ENCODE peak calls at places on chromosomes 7 and 10, in seven cellular contexts. K is OCI-LY7; S is Kasumi-1; H is effector memory CD4-positive, alpha-beta T cell; G is HCT116; X is SHP77 treated with DMSO at 0.1 percent for 48 hours; N is stimulated activated CD4-positive, alpha-beta T cell treated with anti-CD3 and anti-CD28 coated beads, TNF-alpha, amount 100 ng/mL, for 48 hours. T is an unnamed sample.

GRCh38 chr10:80154978-80155695 is 22.6 kb downstream of the PLAC9 start:
- DNase-seq in N (no peak), K (no peak), G (no peak), X (no peak), H (no peak), S (no peak), T (no peak)

GRCh38 chr10:77195101-77195500 is 442.5 kb downstream of the KCNMA1 start:
- DNase-seq in S (no peak), X (no peak), K (no peak), G (no peak), H (no peak), N (no peak), T (no peak)

GRCh38 chr10:122126763-122127659 is 138.0 kb downstream of the TACC2 start:
- DNase-seq in S (no peak), N (no peak), K (no peak), X (no peak), G (peak; percentile 58), H (no peak), T (no peak)

GRCh38 chr7:725223-726005 is 1.1 kb upstream of the DNAAF5 start:
- DNase-seq in G (no peak), H (no peak), S (no peak), K (no peak), N (no peak), X (no peak), T (no peak)

GRCh38 chr10:101222683-101223273 is 6.5 kb downstream of the LBX1 start:
- DNase-seq in K (no peak), S (peak; percentile 20), N (no peak), H (no peak), X (no peak), G (no peak), T (no peak)

GRCh38 chr10:59240581-59241183 is 64.2 kb downstream of the PHYHIPL start:
- DNase-seq in G (peak; percentile 27), X (no peak), K (peak; percentile 16), N (no peak), H (no peak), S (peak; percentile 64), T (peak; percentile 42)

GRCh38 chr10:92868557-92868956 is 20.2 kb downstream of the EXOC6 start:
- DNase-seq in G (no peak), H (no peak), S (no peak), N (no peak), K (no peak), X (no peak), T (no peak)

GRCh38 chr7:139730746-139731612 is 46.8 kb downstream of the HIPK2 start:
- DNase-seq in N (no peak), H (no peak), S (peak; percentile 9), K (peak; percentile 78), G (no peak), X (no peak), T (no peak)

GRCh38 chr10:50381637-50382036 is 130.3 kb upstream of the ASAH2 start:
- DNase-seq in X (no peak), S (no peak), K (no peak), H (no peak), N (no peak), G (no peak), T (no peak)

GRCh38 chr7:138116156-138116555 is 39.9 kb downstream of the AKR1D1 start:
- DNase-seq in K (no peak), N (no peak), G (no peak), S (no peak), H (no peak), X (no peak), T (no peak)

GRCh38 chr7:542935-543789 is 23.5 kb upstream of the PDGFA start:
- DNase-seq in N (no peak), S (no peak), K (no peak), G (no peak), H (no peak), X (no peak), T (no peak)

GRCh38 chr10:61830846-61831273 is 70.6 kb upstream of the ARID5B start:
- DNase-seq in S (no peak), N (no peak), K (no peak), H (no peak), X (no peak), G (no peak), T (no peak)

GRCh38 chr10:93081834-93082233 is 8.1 kb downstream of the CYP26A1 start:
- DNase-seq in N (no peak), G (no peak), S (no peak), X (no peak), K (no peak), H (no peak), T (no peak)

GRCh38 chr7:43647314-43647691 is 64.4 kb downstream of the STK17A start:
- DNase-seq in S (no peak), K (no peak), H (no peak), N (no peak), X (no peak), G (no peak), T (no peak)

GRCh38 chr7:149822353-149822943 is 15.7 kb upstream of the ZNF862 start:
- DNase-seq in H (no peak), G (no peak), X (no peak), N (no peak), S (no peak), K (no peak), T (no peak)

GRCh38 chr7:94289071-94289470 is 105.6 kb upstream of the COL1A2 start:
- DNase-seq in N (no peak), S (no peak), H (no peak), X (peak; percentile 44), K (peak; percentile 4), G (peak; percentile 81), T (peak; percentile 66)

GRCh38 chr10:49333192-49333591 is 34.2 kb downstream of the C10orf71 start:
- DNase-seq in S (no peak), N (no peak), G (no peak), K (no peak), X (no peak), H (no peak), T (no peak)

GRCh38 chr10:68603766-68604165 is 43.6 kb downstream of the TET1 start:
- DNase-seq in X (no peak), K (no peak), N (no peak), G (no peak), H (no peak), S (no peak), T (no peak)

GRCh38 chr10:124671486-124672075 is 72.6 kb downstream of the FAM53B start:
- DNase-seq in H (no peak), G (peak; percentile 34), X (no peak), S (peak; percentile 52), K (no peak), N (no peak), T (peak; percentile 51)

GRCh38 chr7:22166928-22167327 is 190.0 kb downstream of the RAPGEF5 start:
- DNase-seq in G (no peak), X (no peak), H (no peak), K (no peak), N (no peak), S (no peak), T (no peak)

GRCh38 chr7:35420657-35421056 is 166.8 kb upstream of the TBX20 start:
- DNase-seq in S (no peak), H (no peak), G (no peak), N (no peak), X (no peak), K (no peak), T (no peak)

GRCh38 chr10:88730864-88731263 is 24.8 kb downstream of the LIPK start:
- DNase-seq in S (no peak), H (no peak), X (no peak), K (no peak), N (no peak), G (no peak), T (no peak)

GRCh38 chr10:16519908-16520861 is 1.5 kb downstream of the C1QL3 start:
- DNase-seq in H (no peak), X (no peak), N (no peak), K (no peak), G (no peak), S (no peak), T (no peak)

GRCh38 chr10:57303567-57303966 is 942.5 kb upstream of the ZWINT start:
- DNase-seq in G (no peak), N (no peak), S (no peak), X (no peak), H (no peak), K (no peak), T (no peak)

GRCh38 chr7:2812831-2813230 is 31.3 kb downstream of the GNA12 start:
- DNase-seq in H (no peak), K (no peak), G (no peak), X (no peak), S (no peak), N (no peak), T (no peak)

GRCh38 chr10:106560925-106561640 is 603.4 kb downstream of the SORCS1 start:
- DNase-seq in X (no peak), S (no peak), G (no peak), K (no peak), H (no peak), N (no peak), T (no peak)

GRCh38 chr10:12501324-12501723 is 152.0 kb downstream of the CAMK1D start:
- DNase-seq in H (no peak), N (no peak), S (no peak), X (no peak), K (no peak), G (no peak), T (no peak)

GRCh38 chr7:64799-65430 is 127.5 kb upstream of the FAM20C start:
- DNase-seq in N (no peak), H (no peak), S (no peak), G (no peak), K (no peak), X (no peak), T (no peak)

GRCh38 chr7:153398370-153398769 is 638.8 kb downstream of the ACTR3B start:
- DNase-seq in G (no peak), X (no peak), H (no peak), S (no peak), N (no peak), K (no peak), T (no peak)

GRCh38 chr10:26969145-26969926 is 108.6 kb upstream of the ABI1 start:
- DNase-seq in H (no peak), K (no peak), N (no peak), G (no peak), X (no peak), S (no peak), T (no peak)

GRCh38 chr10:27464993-27465392 is 39.1 kb upstream of the RAB18 start:
- DNase-seq in G (no peak), H (no peak), X (no peak), K (peak; percentile 13), S (peak; percentile 42), N (no peak), T (no peak)

GRCh38 chr7:137001041-137001440 is 132.6 kb downstream of the CHRM2 start:
- DNase-seq in S (no peak), G (no peak), N (no peak), X (peak; percentile 15), H (no peak), K (no peak), T (no peak)

GRCh38 chr10:114925675-114926204 is 12.3 kb upstream of the TRUB1 start:
- DNase-seq in K (no peak), G (no peak), S (no peak), X (no peak), H (no peak), N (no peak), T (no peak)

GRCh38 chr7:104023100-104023499 is 33.6 kb upstream of the RELN start:
- DNase-seq in S (no peak), X (no peak), H (no peak), K (no peak), N (no peak), G (no peak), T (no peak)

GRCh38 chr10:75272896-75273295 is 37.1 kb upstream of the COMTD1 start:
- DNase-seq in N (no peak), X (no peak), K (no peak), G (no peak), H (no peak), S (no peak), T (no peak)

GRCh38 chr7:151699147-151699546 is 177.8 kb downstream of the PRKAG2 start:
- DNase-seq in K (no peak), S (no peak), H (no peak), G (no peak), X (no peak), N (no peak), T (no peak)

T was measured in NCI-H460.